ENCODE peak calls at places on chromosomes 13 and 19, in seven cellular contexts. O, K, E, V, G, N and I are unnamed samples.

GRCh38 chr19:40433391-40434216 is 7.8 kb upstream of the SERTAD1 start:
- DNase-seq in N (peak), G (peak), E (peak), V (peak), K (peak), O (peak), I (peak)

GRCh38 chr13:75537401-75538365 is at the start of gene COMMD6:
- DNase-seq in V (peak), G (peak), E (peak), N (peak), K (peak), O (peak), I (peak)

GRCh38 chr13:101408154-101408553 is 8.2 kb downstream of the NALCN start:
- DNase-seq in G (no peak), O (no peak), N (no peak), K (no peak), V (no peak), E (no peak), I (no peak)

GRCh38 chr19:57465680-57466381 is 8.9 kb upstream of the VN1R1 start:
- DNase-seq in E (no peak), O (peak), K (peak), V (peak), N (no peak), G (no peak), I (peak)

GRCh38 chr13:31773538-31773937 is 34.2 kb downstream of the RXFP2 start:
- DNase-seq in G (no peak), N (peak), E (no peak), V (no peak), O (peak), K (no peak), I (no peak)

GRCh38 chr19:45091031-45091918 is 1.7 kb upstream of the PPP1R37 start:
- DNase-seq in E (peak), V (peak), G (peak), K (peak), O (peak), N (peak), I (peak)

GRCh38 chr13:81488021-81488420 is 1147.1 kb upstream of the SPRY2 start:
- DNase-seq in G (no peak), E (no peak), O (no peak), N (no peak), V (no peak), K (no peak), I (no peak)

GRCh38 chr19:38831142-38831605 is 420 bp downstream of the ECH1 start:
- DNase-seq in G (peak), K (peak), V (no peak), O (peak), N (peak), E (no peak), I (peak)

GRCh38 chr13:80341098-80341701 is at the start of gene SPRY2:
- DNase-seq in V (peak), E (peak), K (peak), O (peak), G (peak), N (peak), I (peak)

GRCh38 chr13:76222511-76222910 is 586.4 kb downstream of the LMO7 start:
- DNase-seq in K (no peak), E (no peak), G (no peak), N (no peak), V (no peak), O (no peak), I (no peak)

GRCh38 chr13:37457594-37457993 is 141.0 kb downstream of the POSTN start:
- DNase-seq in O (no peak), V (no peak), G (no peak), E (no peak), K (no peak), N (peak), I (no peak)